ENCODE peak calls at places on chromosome 19, in ten cellular contexts. One of them, this sample, is unnamed.
A peak's percentile ranks its signal among the peaks of the same experiment; 100 is the strongest.

GRCh38 chr19:7554990-7555864 is 19.7 kb downstream of the PNPLA6 start:
- DNase-seq in WERI-Rb-1: no peak
- DNase-seq in AG04450: no peak
- DNase-seq in foreskin fibroblast: peak; percentile 14
- DNase-seq in IMR-90: no peak
- DNase-seq in AG10803: no peak
- DNase-seq in breast epithelium: no peak
- DNase-seq in HFF-Myc: no peak
- DNase-seq in lung: no peak
- DNase-seq in kidney epithelial cell: no peak
- DNase-seq in this sample: no peak

GRCh38 chr19:12596927-12597548 is 13.6 kb downstream of the ZNF490 start:
- DNase-seq in AG04450: no peak
- DNase-seq in HFF-Myc: no peak
- DNase-seq in AG10803: no peak
- DNase-seq in breast epithelium: no peak
- DNase-seq in kidney epithelial cell: no peak
- DNase-seq in IMR-90: no peak
- DNase-seq in lung: peak; percentile 66
- DNase-seq in foreskin fibroblast: no peak
- DNase-seq in WERI-Rb-1: no peak
- DNase-seq in this sample: no peak

GRCh38 chr19:50819636-50820035 is 4.0 kb downstream of the KLK1 start:
- DNase-seq in AG04450: no peak
- DNase-seq in lung: no peak
- DNase-seq in foreskin fibroblast: no peak
- DNase-seq in AG10803: no peak
- DNase-seq in HFF-Myc: no peak
- DNase-seq in WERI-Rb-1: no peak
- DNase-seq in kidney epithelial cell: no peak
- DNase-seq in breast epithelium: no peak
- DNase-seq in IMR-90: no peak
- DNase-seq in this sample: no peak

GRCh38 chr19:35042954-35043604 is 1.6 kb downstream of the HPN start:
- DNase-seq in foreskin fibroblast: no peak
- DNase-seq in kidney epithelial cell: no peak
- DNase-seq in IMR-90: no peak
- DNase-seq in HFF-Myc: no peak
- DNase-seq in WERI-Rb-1: no peak
- DNase-seq in AG04450: no peak
- DNase-seq in AG10803: no peak
- DNase-seq in breast epithelium: no peak
- DNase-seq in lung: no peak
- DNase-seq in this sample: no peak

GRCh38 chr19:15108845-15109767 is 1.9 kb downstream of the SYDE1 start:
- DNase-seq in kidney epithelial cell: no peak
- DNase-seq in HFF-Myc: no peak
- DNase-seq in WERI-Rb-1: no peak
- DNase-seq in IMR-90: no peak
- DNase-seq in lung: no peak
- DNase-seq in AG10803: no peak
- DNase-seq in AG04450: no peak
- DNase-seq in foreskin fibroblast: no peak
- DNase-seq in breast epithelium: no peak
- DNase-seq in this sample: no peak

GRCh38 chr19:7862413-7862951 is 11.7 kb downstream of the PRR36 start:
- DNase-seq in breast epithelium: peak; percentile 65
- DNase-seq in kidney epithelial cell: no peak
- DNase-seq in AG10803: no peak
- DNase-seq in HFF-Myc: no peak
- DNase-seq in foreskin fibroblast: peak; percentile 69
- DNase-seq in lung: peak; percentile 73
- DNase-seq in IMR-90: peak; percentile 34
- DNase-seq in WERI-Rb-1: no peak
- DNase-seq in AG04450: no peak
- DNase-seq in this sample: peak; percentile 72

GRCh38 chr19:374183-374885 is 29.7 kb upstream of the MIER2 start:
- DNase-seq in breast epithelium: no peak
- DNase-seq in kidney epithelial cell: no peak
- DNase-seq in WERI-Rb-1: no peak
- DNase-seq in AG04450: no peak
- DNase-seq in foreskin fibroblast: no peak
- DNase-seq in IMR-90: no peak
- DNase-seq in AG10803: no peak
- DNase-seq in HFF-Myc: no peak
- DNase-seq in lung: no peak
- DNase-seq in this sample: no peak

GRCh38 chr19:7645159-7645558 is 8.2 kb downstream of the STXBP2 start:
- DNase-seq in lung: no peak
- DNase-seq in WERI-Rb-1: no peak
- DNase-seq in HFF-Myc: no peak
- DNase-seq in kidney epithelial cell: no peak
- DNase-seq in foreskin fibroblast: no peak
- DNase-seq in IMR-90: no peak
- DNase-seq in AG10803: no peak
- DNase-seq in AG04450: no peak
- DNase-seq in breast epithelium: no peak
- DNase-seq in this sample: no peak

GRCh38 chr19:51600940-51601575 is 29.1 kb downstream of the SIGLEC5 start:
- DNase-seq in AG10803: no peak
- DNase-seq in AG04450: no peak
- DNase-seq in HFF-Myc: no peak
- DNase-seq in foreskin fibroblast: no peak
- DNase-seq in lung: no peak
- DNase-seq in WERI-Rb-1: no peak
- DNase-seq in breast epithelium: no peak
- DNase-seq in kidney epithelial cell: no peak
- DNase-seq in IMR-90: no peak
- DNase-seq in this sample: no peak

GRCh38 chr19:3821156-3821555 is 35.0 kb upstream of the MATK start:
- DNase-seq in AG10803: no peak
- DNase-seq in breast epithelium: no peak
- DNase-seq in lung: no peak
- DNase-seq in IMR-90: no peak
- DNase-seq in foreskin fibroblast: no peak
- DNase-seq in HFF-Myc: no peak
- DNase-seq in WERI-Rb-1: no peak
- DNase-seq in AG04450: no peak
- DNase-seq in kidney epithelial cell: no peak
- DNase-seq in this sample: no peak

GRCh38 chr19:50198431-50199253 is 4.8 kb upstream of the MYH14 start:
- DNase-seq in foreskin fibroblast: no peak
- DNase-seq in AG10803: no peak
- DNase-seq in AG04450: no peak
- DNase-seq in breast epithelium: no peak
- DNase-seq in IMR-90: no peak
- DNase-seq in HFF-Myc: no peak
- DNase-seq in lung: no peak
- DNase-seq in WERI-Rb-1: no peak
- DNase-seq in kidney epithelial cell: no peak
- DNase-seq in this sample: no peak

GRCh38 chr19:19550454-19550842 is 12.4 kb downstream of the CILP2 start:
- DNase-seq in lung: no peak
- DNase-seq in HFF-Myc: no peak
- DNase-seq in WERI-Rb-1: no peak
- DNase-seq in foreskin fibroblast: peak; percentile 50
- DNase-seq in breast epithelium: no peak
- DNase-seq in IMR-90: peak; percentile 52
- DNase-seq in kidney epithelial cell: no peak
- DNase-seq in AG10803: peak; percentile 73
- DNase-seq in AG04450: no peak
- DNase-seq in this sample: peak; percentile 53

GRCh38 chr19:40367577-40368434 is 19.3 kb downstream of the PLD3 start:
- DNase-seq in AG04450: no peak
- DNase-seq in kidney epithelial cell: no peak
- DNase-seq in HFF-Myc: no peak
- DNase-seq in foreskin fibroblast: no peak
- DNase-seq in AG10803: no peak
- DNase-seq in lung: no peak
- DNase-seq in breast epithelium: no peak
- DNase-seq in WERI-Rb-1: peak; percentile 63
- DNase-seq in IMR-90: no peak
- DNase-seq in this sample: no peak

GRCh38 chr19:2507109-2507508 is 31.2 kb downstream of the GADD45B start:
- DNase-seq in AG04450: no peak
- DNase-seq in IMR-90: peak; percentile 89
- DNase-seq in AG10803: peak; percentile 58
- DNase-seq in breast epithelium: peak; percentile 76
- DNase-seq in HFF-Myc: no peak
- DNase-seq in kidney epithelial cell: no peak
- DNase-seq in lung: peak; percentile 36
- DNase-seq in WERI-Rb-1: no peak
- DNase-seq in foreskin fibroblast: peak; percentile 76
- DNase-seq in this sample: peak; percentile 67
- H3K4me3 ChIP-seq in AG04450: peak overlapping the region; percentile 15
- H3K4me3 ChIP-seq in IMR-90: peak overlapping the region; percentile 1
- H3K4me3 ChIP-seq in AG10803: no peak overlapping the region
- H3K4me3 ChIP-seq in breast epithelium: no peak overlapping the region
- H3K4me3 ChIP-seq in HFF-Myc: no peak overlapping the region
- H3K4me3 ChIP-seq in kidney epithelial cell: no peak overlapping the region
- H3K4me3 ChIP-seq in lung: no peak overlapping the region
- H3K4me3 ChIP-seq in WERI-Rb-1: no peak overlapping the region
- H3K4me3 ChIP-seq in foreskin fibroblast: peak overlapping the region; percentile 14
- H3K4me3 ChIP-seq in this sample: peak overlapping the region; percentile 24

GRCh38 chr19:11451942-11452813 is 16.7 kb downstream of the PRKCSH start:
- DNase-seq in kidney epithelial cell: no peak
- DNase-seq in lung: no peak
- DNase-seq in breast epithelium: no peak
- DNase-seq in WERI-Rb-1: peak; percentile 50
- DNase-seq in AG04450: no peak
- DNase-seq in HFF-Myc: no peak
- DNase-seq in IMR-90: no peak
- DNase-seq in AG10803: no peak
- DNase-seq in foreskin fibroblast: no peak
- DNase-seq in this sample: peak; percentile 25

GRCh38 chr19:11451327-11451941 is 16.0 kb downstream of the PRKCSH start:
- DNase-seq in HFF-Myc: no peak
- DNase-seq in IMR-90: no peak
- DNase-seq in AG04450: no peak
- DNase-seq in WERI-Rb-1: no peak
- DNase-seq in foreskin fibroblast: peak; percentile 41
- DNase-seq in lung: no peak
- DNase-seq in AG10803: no peak
- DNase-seq in breast epithelium: no peak
- DNase-seq in kidney epithelial cell: no peak
- DNase-seq in this sample: no peak

GRCh38 chr19:11456659-11457058 is 21.2 kb downstream of the PRKCSH start:
- DNase-seq in HFF-Myc: no peak
- DNase-seq in AG10803: no peak
- DNase-seq in AG04450: no peak
- DNase-seq in lung: no peak
- DNase-seq in foreskin fibroblast: no peak
- DNase-seq in IMR-90: no peak
- DNase-seq in WERI-Rb-1: no peak
- DNase-seq in breast epithelium: no peak
- DNase-seq in kidney epithelial cell: no peak
- DNase-seq in this sample: no peak

GRCh38 chr19:11452814-11453335 is 17.4 kb downstream of the PRKCSH start:
- DNase-seq in lung: no peak
- DNase-seq in kidney epithelial cell: no peak
- DNase-seq in HFF-Myc: no peak
- DNase-seq in WERI-Rb-1: no peak
- DNase-seq in breast epithelium: no peak
- DNase-seq in IMR-90: no peak
- DNase-seq in foreskin fibroblast: no peak
- DNase-seq in AG10803: no peak
- DNase-seq in AG04450: no peak
- DNase-seq in this sample: no peak

DNA sequence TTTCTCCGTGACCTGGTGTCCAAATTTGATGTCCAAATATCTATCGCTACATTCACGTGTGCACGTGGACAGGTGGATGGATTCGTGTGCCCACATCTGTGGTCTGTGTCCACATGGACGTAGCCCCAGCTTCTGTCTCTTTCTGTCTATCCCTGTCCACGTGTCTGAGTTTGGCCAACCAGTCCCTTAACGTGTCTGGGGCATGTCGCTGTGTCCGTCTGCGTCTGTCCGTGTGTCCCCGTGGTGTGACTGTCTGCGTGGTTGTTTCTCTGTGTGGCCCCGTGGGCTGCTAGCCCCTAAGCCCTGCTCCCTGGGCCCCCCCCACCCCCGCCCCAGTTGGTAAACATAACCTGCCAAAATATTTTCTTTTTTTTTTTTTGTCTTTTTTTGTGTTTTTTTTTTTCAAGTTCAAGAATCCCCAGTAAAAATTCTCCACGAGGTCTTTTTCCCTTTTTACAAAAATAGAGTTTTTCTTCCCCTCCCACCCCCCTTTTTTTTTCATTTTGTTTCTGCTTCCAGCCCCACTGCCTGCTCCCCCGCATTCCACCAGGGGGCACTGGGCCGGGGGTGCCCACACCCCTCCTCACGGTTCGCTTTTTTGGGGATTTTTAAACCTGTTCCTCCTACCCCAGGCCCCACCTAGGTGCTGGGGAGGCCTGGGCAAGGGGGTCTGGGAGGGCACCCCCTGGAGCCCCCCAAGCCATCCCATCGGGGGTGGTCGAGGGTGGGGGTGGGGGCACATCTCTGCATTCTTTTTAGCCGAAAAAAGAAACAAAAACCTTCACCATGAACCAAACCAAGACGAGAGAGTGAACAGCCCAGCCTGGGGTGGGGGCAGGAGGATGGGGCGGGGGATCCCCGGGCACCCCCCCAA is 18.3 kb downstream of the PRKCSH start:
- DNase-seq in kidney epithelial cell: no peak
- DNase-seq in lung: no peak
- DNase-seq in breast epithelium: no peak
- DNase-seq in IMR-90: no peak
- DNase-seq in WERI-Rb-1: no peak
- DNase-seq in HFF-Myc: no peak
- DNase-seq in AG10803: no peak
- DNase-seq in foreskin fibroblast: no peak
- DNase-seq in AG04450: no peak
- DNase-seq in this sample: no peak
- TF ChIP-seq CTCF in kidney epithelial cell: peak; percentile 55
- TF ChIP-seq CTCF in lung: no peak
- TF ChIP-seq CTCF in breast epithelium: no peak
- TF ChIP-seq CTCF in IMR-90: peak; percentile 35
- TF ChIP-seq CTCF in WERI-Rb-1: peak; percentile 55
- TF ChIP-seq CTCF in HFF-Myc: peak; percentile 64
- TF ChIP-seq CTCF in AG10803: peak; percentile 31
- TF ChIP-seq CTCF in foreskin fibroblast: peak; percentile 40
- TF ChIP-seq CTCF in AG04450: peak; percentile 54
- TF ChIP-seq CTCF in this sample: peak; percentile 50

GRCh38 chr19:2577722-2578335 is 101.9 kb downstream of the GADD45B start:
- DNase-seq in HFF-Myc: no peak
- DNase-seq in AG10803: peak; percentile 29
- DNase-seq in foreskin fibroblast: peak; percentile 11
- DNase-seq in WERI-Rb-1: no peak
- DNase-seq in kidney epithelial cell: no peak
- DNase-seq in IMR-90: no peak
- DNase-seq in AG04450: no peak
- DNase-seq in lung: no peak
- DNase-seq in breast epithelium: peak; percentile 47
- DNase-seq in this sample: peak; percentile 30
- H3K4me3 ChIP-seq in HFF-Myc: no peak overlapping the region
- H3K4me3 ChIP-seq in AG10803: no peak overlapping the region
- H3K4me3 ChIP-seq in foreskin fibroblast: no peak overlapping the region
- H3K4me3 ChIP-seq in WERI-Rb-1: no peak overlapping the region
- H3K4me3 ChIP-seq in kidney epithelial cell: no peak overlapping the region
- H3K4me3 ChIP-seq in IMR-90: no peak overlapping the region
- H3K4me3 ChIP-seq in AG04450: no peak overlapping the region
- H3K4me3 ChIP-seq in lung: no peak overlapping the region
- H3K4me3 ChIP-seq in breast epithelium: no peak overlapping the region
- H3K4me3 ChIP-seq in this sample: no peak overlapping the region

GRCh38 chr19:9848060-9848459 is 12.9 kb downstream of the PIN1 start:
- DNase-seq in WERI-Rb-1: peak; percentile 71
- DNase-seq in kidney epithelial cell: no peak
- DNase-seq in foreskin fibroblast: no peak
- DNase-seq in HFF-Myc: no peak
- DNase-seq in lung: no peak
- DNase-seq in breast epithelium: no peak
- DNase-seq in IMR-90: no peak
- DNase-seq in AG10803: no peak
- DNase-seq in AG04450: no peak
- DNase-seq in this sample: no peak
- TF ChIP-seq CTCF in WERI-Rb-1: peak; percentile 91
- TF ChIP-seq CTCF in kidney epithelial cell: peak; percentile 55
- TF ChIP-seq CTCF in foreskin fibroblast: peak; percentile 34
- TF ChIP-seq CTCF in HFF-Myc: peak; percentile 56
- TF ChIP-seq CTCF in lung: no peak
- TF ChIP-seq CTCF in breast epithelium: no peak
- TF ChIP-seq CTCF in IMR-90: peak; percentile 38
- TF ChIP-seq CTCF in AG10803: no peak
- TF ChIP-seq CTCF in AG04450: peak; percentile 49
- TF ChIP-seq CTCF in this sample: peak; percentile 54

This sample was measured in choroid plexus epithelial cell.